ENCODE peak calls at places on chromosomes 1 and 21, in seven cellular contexts. One of them, this sample, is unnamed. For H3K36me3, the result is how much of the 10 kb centered on the place peaks cover.

GRCh38 chr21:46146856-46147255 is 8.5 kb downstream of the FTCD start:
- DNase-seq in right atrium auricular region: no peak
- DNase-seq in stomach: no peak
- DNase-seq in HCT116: no peak
- DNase-seq in cardiac muscle cell: no peak
- DNase-seq in K562: no peak
- DNase-seq in CD4-positive, CD25-positive, alpha-beta regulatory T cell: no peak
- DNase-seq in this sample: no peak

GRCh38 chr1:59672851-59673574 is 141.7 kb upstream of the HOOK1 start:
- DNase-seq in right atrium auricular region: no peak
- DNase-seq in stomach: no peak
- DNase-seq in HCT116: peak
- DNase-seq in cardiac muscle cell: peak
- DNase-seq in K562: no peak
- DNase-seq in CD4-positive, CD25-positive, alpha-beta regulatory T cell: no peak
- DNase-seq in this sample: no peak

GRCh38 chr21:17900281-17900989 is 81.3 kb upstream of the C21orf91 start:
- DNase-seq in right atrium auricular region: no peak
- DNase-seq in stomach: no peak
- DNase-seq in HCT116: no peak
- DNase-seq in cardiac muscle cell: no peak
- DNase-seq in K562: no peak
- DNase-seq in CD4-positive, CD25-positive, alpha-beta regulatory T cell: no peak
- DNase-seq in this sample: no peak

GRCh38 chr1:35555601-35556477 is 1.4 kb downstream of the KIAA0319L start:
- DNase-seq in right atrium auricular region: no peak
- DNase-seq in stomach: no peak
- DNase-seq in HCT116: no peak
- DNase-seq in cardiac muscle cell: no peak
- DNase-seq in K562: no peak
- DNase-seq in CD4-positive, CD25-positive, alpha-beta regulatory T cell: no peak
- DNase-seq in this sample: no peak

GRCh38 chr1:25503551-25504426 is 39.6 kb upstream of the LDLRAP1 start:
- DNase-seq in right atrium auricular region: peak
- DNase-seq in stomach: peak
- DNase-seq in HCT116: peak
- DNase-seq in cardiac muscle cell: no peak
- DNase-seq in K562: no peak
- DNase-seq in CD4-positive, CD25-positive, alpha-beta regulatory T cell: peak
- DNase-seq in this sample: peak

GRCh38 chr1:95230768-95231191 is 3.2 kb upstream of the RWDD3 start:
- DNase-seq in right atrium auricular region: no peak
- DNase-seq in stomach: peak
- DNase-seq in HCT116: no peak
- DNase-seq in cardiac muscle cell: peak
- DNase-seq in K562: no peak
- DNase-seq in CD4-positive, CD25-positive, alpha-beta regulatory T cell: no peak
- DNase-seq in this sample: no peak

GRCh38 chr1:175673236-175674150 is 69.9 kb downstream of the TNR start:
- DNase-seq in right atrium auricular region: no peak
- DNase-seq in stomach: no peak
- DNase-seq in HCT116: no peak
- DNase-seq in cardiac muscle cell: peak
- DNase-seq in K562: no peak
- DNase-seq in CD4-positive, CD25-positive, alpha-beta regulatory T cell: no peak
- DNase-seq in this sample: no peak

GRCh38 chr1:63557365-63557987 is 34.2 kb downstream of the EFCAB7 start:
- DNase-seq in right atrium auricular region: no peak
- DNase-seq in stomach: no peak
- DNase-seq in HCT116: peak
- DNase-seq in cardiac muscle cell: peak
- DNase-seq in K562: peak
- DNase-seq in CD4-positive, CD25-positive, alpha-beta regulatory T cell: no peak
- DNase-seq in this sample: no peak

GRCh38 chr1:30782361-30783243 is 25.0 kb upstream of the LAPTM5 start:
- DNase-seq in right atrium auricular region: no peak
- DNase-seq in stomach: peak
- DNase-seq in HCT116: no peak
- DNase-seq in cardiac muscle cell: peak
- DNase-seq in K562: peak
- DNase-seq in CD4-positive, CD25-positive, alpha-beta regulatory T cell: peak
- DNase-seq in this sample: peak

GRCh38 chr1:76164165-76164564 is 89.6 kb downstream of the ST6GALNAC3 start:
- DNase-seq in right atrium auricular region: no peak
- DNase-seq in stomach: no peak
- DNase-seq in HCT116: no peak
- DNase-seq in cardiac muscle cell: no peak
- DNase-seq in K562: no peak
- DNase-seq in CD4-positive, CD25-positive, alpha-beta regulatory T cell: no peak
- DNase-seq in this sample: no peak

GRCh38 chr1:42142894-42143675 is 10.1 kb upstream of the GUCA2B start:
- DNase-seq in right atrium auricular region: peak
- DNase-seq in stomach: no peak
- DNase-seq in HCT116: no peak
- DNase-seq in cardiac muscle cell: no peak
- DNase-seq in K562: no peak
- DNase-seq in CD4-positive, CD25-positive, alpha-beta regulatory T cell: no peak
- DNase-seq in this sample: no peak

DNA sequence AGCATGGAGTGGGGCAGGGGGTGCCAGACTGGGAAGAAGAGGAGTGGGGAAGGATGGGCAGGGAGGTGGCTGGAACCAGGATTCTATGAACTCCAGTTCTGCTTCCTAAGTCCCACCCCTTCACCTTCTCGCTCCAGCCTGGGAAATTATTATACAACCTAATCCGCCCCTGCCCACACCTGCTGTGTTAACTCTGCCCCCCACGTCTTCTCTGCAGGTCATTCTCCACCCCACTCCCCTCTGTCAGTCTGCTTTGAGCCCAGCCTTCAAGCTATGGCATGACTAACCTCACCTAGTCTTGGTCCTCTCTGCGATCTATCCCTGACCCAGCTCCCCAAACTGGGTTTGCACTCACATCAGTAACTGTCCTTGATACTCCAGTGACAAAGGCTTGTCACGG is 46.0 kb upstream of the GOLT1A start:
- DNase-seq in right atrium auricular region: no peak
- DNase-seq in stomach: no peak
- DNase-seq in HCT116: no peak
- DNase-seq in cardiac muscle cell: no peak
- DNase-seq in K562: no peak
- DNase-seq in CD4-positive, CD25-positive, alpha-beta regulatory T cell: no peak
- DNase-seq in this sample: no peak
- H3K36me3 ChIP-seq in right atrium auricular region: half or more
- H3K36me3 ChIP-seq in stomach: half or more
- H3K36me3 ChIP-seq in HCT116: under half
- H3K36me3 ChIP-seq in cardiac muscle cell: half or more
- H3K36me3 ChIP-seq in K562: under half
- H3K36me3 ChIP-seq in CD4-positive, CD25-positive, alpha-beta regulatory T cell: under half
- H3K36me3 ChIP-seq in this sample: under half

GRCh38 chr1:119631086-119631432 is 17.0 kb downstream of the ZNF697 start:
- DNase-seq in right atrium auricular region: no peak
- DNase-seq in stomach: no peak
- DNase-seq in HCT116: no peak
- DNase-seq in cardiac muscle cell: no peak
- DNase-seq in K562: no peak
- DNase-seq in CD4-positive, CD25-positive, alpha-beta regulatory T cell: no peak
- DNase-seq in this sample: no peak
- H3K27ac ChIP-seq in right atrium auricular region: peak
- H3K27ac ChIP-seq in stomach: peak
- H3K27ac ChIP-seq in HCT116: no peak
- H3K27ac ChIP-seq in cardiac muscle cell: no peak
- H3K27ac ChIP-seq in K562: no peak
- H3K27ac ChIP-seq in CD4-positive, CD25-positive, alpha-beta regulatory T cell: no peak
- H3K27ac ChIP-seq in this sample: no peak

DNA sequence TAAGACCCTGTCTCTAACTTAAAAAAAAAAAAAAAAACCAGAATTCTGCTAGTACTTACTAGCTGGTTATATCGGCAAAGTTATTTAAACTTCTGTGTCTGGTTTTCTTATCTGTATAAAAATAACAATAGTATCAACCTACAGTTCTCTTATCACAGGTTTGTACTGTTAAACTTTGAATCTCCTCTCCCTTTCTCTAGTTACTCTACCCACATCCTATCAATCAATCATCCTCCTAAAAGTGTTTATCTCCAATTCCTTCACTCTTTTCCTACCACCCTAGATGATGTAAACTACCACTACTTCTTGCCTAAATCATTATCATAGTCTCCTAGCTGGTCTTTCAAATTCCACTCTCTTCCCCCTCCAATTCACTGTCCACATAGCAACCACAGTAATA is 27.6 kb downstream of the USP33 start:
- DNase-seq in right atrium auricular region: no peak
- DNase-seq in stomach: no peak
- DNase-seq in HCT116: no peak
- DNase-seq in cardiac muscle cell: no peak
- DNase-seq in K562: no peak
- DNase-seq in CD4-positive, CD25-positive, alpha-beta regulatory T cell: no peak
- DNase-seq in this sample: no peak
- H3K36me3 ChIP-seq in right atrium auricular region: under half
- H3K36me3 ChIP-seq in stomach: half or more
- H3K36me3 ChIP-seq in HCT116: under half
- H3K36me3 ChIP-seq in cardiac muscle cell: under half
- H3K36me3 ChIP-seq in K562: under half
- H3K36me3 ChIP-seq in CD4-positive, CD25-positive, alpha-beta regulatory T cell: half or more
- H3K36me3 ChIP-seq in this sample: under half

DNA sequence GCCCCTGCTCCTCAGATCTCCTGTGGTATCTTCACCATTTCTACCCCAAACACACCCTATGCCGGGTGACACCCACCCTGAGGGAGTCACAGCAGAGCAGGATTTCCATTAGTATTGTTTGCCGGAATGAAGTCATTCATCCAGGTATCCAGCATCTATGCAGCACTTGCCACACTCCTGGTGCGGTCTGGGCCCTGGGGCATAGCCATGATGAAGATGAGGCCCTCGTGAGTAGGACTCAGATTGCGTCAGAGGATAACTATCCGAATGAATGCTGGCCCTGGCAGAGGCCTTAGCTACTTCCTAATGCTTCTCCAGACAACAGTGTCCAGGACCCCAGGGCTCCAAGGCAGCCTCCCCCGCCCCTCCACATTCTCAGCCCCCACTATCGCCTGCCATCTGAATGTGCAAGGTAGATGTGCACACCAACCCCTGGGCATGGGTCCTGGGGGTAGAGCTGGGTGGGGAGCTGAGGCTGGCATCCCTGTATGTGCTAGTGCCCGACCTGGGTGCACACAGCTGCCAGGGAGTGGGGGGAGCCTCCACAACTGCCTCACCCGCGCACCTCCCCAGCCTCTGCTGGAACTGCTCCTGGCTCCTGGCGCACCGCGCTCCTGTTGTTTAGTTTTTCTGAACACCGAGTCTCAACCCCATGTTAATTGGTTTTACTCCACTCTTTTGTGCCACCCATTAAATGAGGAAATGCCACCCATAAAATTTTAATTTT is 25.5 kb upstream of the ZC3H12A start:
- DNase-seq in right atrium auricular region: no peak
- DNase-seq in stomach: no peak
- DNase-seq in HCT116: no peak
- DNase-seq in cardiac muscle cell: no peak
- DNase-seq in K562: no peak
- DNase-seq in CD4-positive, CD25-positive, alpha-beta regulatory T cell: no peak
- DNase-seq in this sample: no peak
- H3K27ac ChIP-seq in right atrium auricular region: no peak
- H3K27ac ChIP-seq in stomach: no peak
- H3K27ac ChIP-seq in HCT116: no peak
- H3K27ac ChIP-seq in cardiac muscle cell: no peak
- H3K27ac ChIP-seq in K562: no peak
- H3K27ac ChIP-seq in CD4-positive, CD25-positive, alpha-beta regulatory T cell: no peak
- H3K27ac ChIP-seq in this sample: no peak

DNA sequence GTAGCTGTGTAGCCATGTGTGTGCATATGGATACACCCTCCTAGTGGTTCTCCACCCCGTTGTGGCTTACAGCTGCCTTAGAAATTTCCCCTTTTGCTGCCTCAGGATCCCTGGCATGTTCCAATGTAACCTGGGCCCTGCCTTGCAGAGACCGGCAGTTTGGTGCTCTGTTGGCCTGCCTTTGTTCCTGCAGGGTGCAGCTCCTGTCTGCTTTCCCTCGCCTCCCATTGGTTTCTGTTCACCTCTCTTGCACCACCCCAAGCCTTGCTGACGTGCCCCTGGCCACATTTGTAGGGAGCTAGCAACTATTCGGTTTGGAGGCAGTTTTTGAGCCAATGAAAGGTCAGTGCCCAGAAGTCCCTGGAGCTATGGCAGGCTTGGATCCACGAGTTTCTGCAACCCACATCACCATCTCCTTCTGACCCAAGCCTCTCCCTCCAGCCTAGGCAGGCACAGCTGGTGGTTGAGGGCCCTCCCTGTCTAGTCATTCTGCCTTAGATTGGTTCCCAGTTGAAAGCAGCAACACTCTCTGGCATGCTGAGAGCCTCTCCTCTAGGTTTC is 54.9 kb downstream of the MAB21L3 start:
- DNase-seq in right atrium auricular region: no peak
- DNase-seq in stomach: no peak
- DNase-seq in HCT116: no peak
- DNase-seq in cardiac muscle cell: no peak
- DNase-seq in K562: no peak
- DNase-seq in CD4-positive, CD25-positive, alpha-beta regulatory T cell: no peak
- DNase-seq in this sample: no peak
- H3K36me3 ChIP-seq in right atrium auricular region: under half
- H3K36me3 ChIP-seq in stomach: under half
- H3K36me3 ChIP-seq in HCT116: under half
- H3K36me3 ChIP-seq in cardiac muscle cell: under half
- H3K36me3 ChIP-seq in K562: under half
- H3K36me3 ChIP-seq in CD4-positive, CD25-positive, alpha-beta regulatory T cell: under half
- H3K36me3 ChIP-seq in this sample: under half

GRCh38 chr1:33388989-33389771 is 41.7 kb downstream of the PHC2 start:
- DNase-seq in right atrium auricular region: no peak
- DNase-seq in stomach: no peak
- DNase-seq in HCT116: no peak
- DNase-seq in cardiac muscle cell: peak
- DNase-seq in K562: no peak
- DNase-seq in CD4-positive, CD25-positive, alpha-beta regulatory T cell: no peak
- DNase-seq in this sample: no peak
- H3K27ac ChIP-seq in right atrium auricular region: peak
- H3K27ac ChIP-seq in stomach: peak
- H3K27ac ChIP-seq in HCT116: no peak
- H3K27ac ChIP-seq in cardiac muscle cell: no peak
- H3K27ac ChIP-seq in K562: no peak
- H3K27ac ChIP-seq in CD4-positive, CD25-positive, alpha-beta regulatory T cell: no peak
- H3K27ac ChIP-seq in this sample: no peak

DNA sequence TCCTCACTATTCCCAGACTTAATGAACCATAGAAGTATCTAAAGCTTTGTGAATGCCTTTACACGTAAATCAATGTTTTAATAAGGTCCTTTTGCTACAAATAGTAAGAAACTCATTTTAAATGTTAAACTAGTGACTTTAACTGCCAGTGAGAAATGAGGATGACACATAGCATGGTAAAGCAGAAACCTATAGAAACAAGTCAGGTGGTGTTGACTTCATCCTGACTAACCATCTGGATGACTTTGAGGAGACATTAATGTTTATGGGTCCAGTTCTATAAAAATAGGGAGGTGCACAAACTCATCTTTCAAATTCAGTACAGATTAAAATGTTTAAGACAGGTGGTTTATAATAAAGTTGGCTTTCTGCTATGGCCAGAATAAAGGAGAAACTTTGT is 85.4 kb downstream of the COLGALT2 start:
- DNase-seq in right atrium auricular region: no peak
- DNase-seq in stomach: no peak
- DNase-seq in HCT116: no peak
- DNase-seq in cardiac muscle cell: no peak
- DNase-seq in K562: no peak
- DNase-seq in CD4-positive, CD25-positive, alpha-beta regulatory T cell: no peak
- DNase-seq in this sample: no peak
- H3K36me3 ChIP-seq in right atrium auricular region: under half
- H3K36me3 ChIP-seq in stomach: under half
- H3K36me3 ChIP-seq in HCT116: under half
- H3K36me3 ChIP-seq in cardiac muscle cell: under half
- H3K36me3 ChIP-seq in K562: under half
- H3K36me3 ChIP-seq in CD4-positive, CD25-positive, alpha-beta regulatory T cell: under half
- H3K36me3 ChIP-seq in this sample: under half

GRCh38 chr1:155983191-155984023 is 5.1 kb upstream of the ARHGEF2 start:
- DNase-seq in right atrium auricular region: peak
- DNase-seq in stomach: no peak
- DNase-seq in HCT116: peak
- DNase-seq in cardiac muscle cell: peak
- DNase-seq in K562: peak
- DNase-seq in CD4-positive, CD25-positive, alpha-beta regulatory T cell: no peak
- DNase-seq in this sample: no peak
- H3K27ac ChIP-seq in right atrium auricular region: peak
- H3K27ac ChIP-seq in stomach: peak
- H3K27ac ChIP-seq in HCT116: no peak
- H3K27ac ChIP-seq in cardiac muscle cell: no peak
- H3K27ac ChIP-seq in K562: peak
- H3K27ac ChIP-seq in CD4-positive, CD25-positive, alpha-beta regulatory T cell: peak
- H3K27ac ChIP-seq in this sample: peak

This sample was measured in naive thymus-derived CD4-positive, alpha-beta T cell.